ENCODE peak calls at places on chromosomes 16 and 17, in seven cellular contexts. One of them, this sample, is unnamed.

GRCh38 chr17:74408830-74409229 is 23.1 kb upstream of the GPRC5C start:
- DNase-seq in tibial artery: no peak
- DNase-seq in foreskin fibroblast: no peak
- DNase-seq in activated CD8-positive, alpha-beta memory T cell treated with anti-CD3 and anti-CD28 coated beads, Interleukin-2, amount 50 U/mL, for 48 hours: no peak
- DNase-seq in activated gamma-delta T cell treated with Interleukin-2 at 50 U/mL for 16 hours: no peak
- DNase-seq in HS-27A: no peak
- DNase-seq in retina: no peak
- DNase-seq in this sample: no peak

GRCh38 chr17:67491009-67491677 is 114.1 kb downstream of the PITPNC1 start:
- DNase-seq in tibial artery: peak
- DNase-seq in activated gamma-delta T cell treated with Interleukin-2 at 50 U/mL for 16 hours: no peak
- DNase-seq in retina: peak
- DNase-seq in HS-27A: no peak
- DNase-seq in foreskin fibroblast: peak
- DNase-seq in activated CD8-positive, alpha-beta memory T cell treated with anti-CD3 and anti-CD28 coated beads, Interleukin-2, amount 50 U/mL, for 48 hours: no peak
- DNase-seq in this sample: no peak

GRCh38 chr17:50151937-50152547 is 1.6 kb upstream of the PPP1R9B start:
- DNase-seq in foreskin fibroblast: peak
- DNase-seq in retina: peak
- DNase-seq in tibial artery: peak
- DNase-seq in HS-27A: peak
- DNase-seq in activated CD8-positive, alpha-beta memory T cell treated with anti-CD3 and anti-CD28 coated beads, Interleukin-2, amount 50 U/mL, for 48 hours: no peak
- DNase-seq in activated gamma-delta T cell treated with Interleukin-2 at 50 U/mL for 16 hours: peak
- DNase-seq in this sample: no peak

GRCh38 chr16:83951544-83951943 is 1.5 kb upstream of the OSGIN1 start:
- DNase-seq in activated gamma-delta T cell treated with Interleukin-2 at 50 U/mL for 16 hours: no peak
- DNase-seq in tibial artery: no peak
- DNase-seq in foreskin fibroblast: no peak
- DNase-seq in activated CD8-positive, alpha-beta memory T cell treated with anti-CD3 and anti-CD28 coated beads, Interleukin-2, amount 50 U/mL, for 48 hours: no peak
- DNase-seq in retina: no peak
- DNase-seq in HS-27A: no peak
- DNase-seq in this sample: no peak

GRCh38 chr16:89007371-89008249 is 30.6 kb upstream of the CBFA2T3 start:
- DNase-seq in foreskin fibroblast: no peak
- DNase-seq in HS-27A: no peak
- DNase-seq in activated CD8-positive, alpha-beta memory T cell treated with anti-CD3 and anti-CD28 coated beads, Interleukin-2, amount 50 U/mL, for 48 hours: no peak
- DNase-seq in tibial artery: peak
- DNase-seq in activated gamma-delta T cell treated with Interleukin-2 at 50 U/mL for 16 hours: no peak
- DNase-seq in retina: peak
- DNase-seq in this sample: no peak

GRCh38 chr17:41211845-41212466 is 14.5 kb upstream of the KRTAP9-2 start:
- DNase-seq in activated gamma-delta T cell treated with Interleukin-2 at 50 U/mL for 16 hours: no peak
- DNase-seq in activated CD8-positive, alpha-beta memory T cell treated with anti-CD3 and anti-CD28 coated beads, Interleukin-2, amount 50 U/mL, for 48 hours: no peak
- DNase-seq in HS-27A: no peak
- DNase-seq in foreskin fibroblast: peak
- DNase-seq in tibial artery: no peak
- DNase-seq in retina: no peak
- DNase-seq in this sample: no peak

GRCh38 chr17:21275047-21275578 is 9.4 kb upstream of the MAP2K3 start:
- DNase-seq in activated gamma-delta T cell treated with Interleukin-2 at 50 U/mL for 16 hours: no peak
- DNase-seq in foreskin fibroblast: peak
- DNase-seq in retina: no peak
- DNase-seq in tibial artery: no peak
- DNase-seq in HS-27A: no peak
- DNase-seq in activated CD8-positive, alpha-beta memory T cell treated with anti-CD3 and anti-CD28 coated beads, Interleukin-2, amount 50 U/mL, for 48 hours: no peak
- DNase-seq in this sample: no peak

GRCh38 chr17:50064253-50064991 is 8.5 kb downstream of the ITGA3 start:
- DNase-seq in HS-27A: peak
- DNase-seq in activated gamma-delta T cell treated with Interleukin-2 at 50 U/mL for 16 hours: no peak
- DNase-seq in activated CD8-positive, alpha-beta memory T cell treated with anti-CD3 and anti-CD28 coated beads, Interleukin-2, amount 50 U/mL, for 48 hours: no peak
- DNase-seq in tibial artery: peak
- DNase-seq in retina: peak
- DNase-seq in foreskin fibroblast: peak
- DNase-seq in this sample: no peak